ENCODE peak calls at places on chromosomes 2 and 18, in nine cellular contexts. Q, O, B, W, K, S, L, C and R are unnamed samples.

GRCh38 chr2:242022550-242023290 is 153.2 kb downstream of the RTP5 start:
- DNase-seq in Q (peak; percentile 24), O (no peak), B (no peak), W (peak; percentile 36), K (peak; percentile 11), S (no peak), L (no peak), C (no peak), R (no peak)

GRCh38 chr2:223396993-223397392 is 205.2 kb downstream of the SCG2 start:
- DNase-seq in Q (no peak), O (no peak), B (no peak), W (no peak), K (no peak), S (no peak), L (no peak), C (no peak), R (no peak)

GRCh38 chr18:1668284-1668683 is 763.6 kb downstream of the ADCYAP1 start:
- DNase-seq in Q (no peak), O (no peak), B (no peak), W (no peak), K (no peak), S (no peak), L (no peak), C (no peak), R (no peak)

GRCh38 chr2:240412211-240412830 is 23.1 kb upstream of the GPC1 start:
- DNase-seq in Q (peak; percentile 30), O (no peak), B (no peak), W (peak; percentile 53), K (no peak), S (no peak), L (no peak), C (no peak), R (peak; percentile 65)

GRCh38 chr18:5806860-5807259 is 88.5 kb downstream of the TMEM200C start:
- DNase-seq in Q (no peak), O (no peak), B (no peak), W (no peak), K (no peak), S (no peak), L (no peak), C (no peak), R (no peak)

GRCh38 chr2:192775011-192775410 is 580.3 kb upstream of the TMEFF2 start:
- DNase-seq in Q (no peak), O (no peak), B (no peak), W (no peak), K (no peak), S (no peak), L (no peak), C (no peak), R (no peak)

GRCh38 chr18:35424356-35424755 is 47.2 kb upstream of the ZNF396 start:
- DNase-seq in Q (no peak), O (no peak), B (no peak), W (no peak), K (no peak), S (no peak), L (no peak), C (no peak), R (no peak)

GRCh38 chr18:40868110-40868858 is 1086.8 kb upstream of the PIK3C3 start:
- DNase-seq in Q (no peak), O (no peak), B (no peak), W (no peak), K (no peak), S (no peak), L (peak; percentile 77), C (no peak), R (no peak)

GRCh38 chr2:187055463-187055862 is 206.5 kb upstream of the ZSWIM2 start:
- DNase-seq in Q (no peak), O (peak; percentile 22), B (no peak), W (no peak), K (no peak), S (no peak), L (no peak), C (no peak), R (peak; percentile 17)

GRCh38 chr2:239164281-239164871 is 236.4 kb downstream of the HDAC4 start:
- DNase-seq in Q (peak; percentile 9), O (peak; percentile 13), B (no peak), W (peak; percentile 47), K (no peak), S (no peak), L (no peak), C (no peak), R (peak; percentile 38)

GRCh38 chr18:50649821-50650220 is 89.9 kb downstream of the MAPK4 start:
- DNase-seq in Q (peak; percentile 82), O (peak; percentile 90), B (no peak), W (peak; percentile 95), K (no peak), S (peak; percentile 72), L (no peak), C (peak; percentile 54), R (peak; percentile 81)

GRCh38 chr2:3297523-3297922 is 80.1 kb downstream of the EIPR1 start:
- DNase-seq in Q (no peak), O (no peak), B (no peak), W (no peak), K (no peak), S (no peak), L (no peak), C (no peak), R (no peak)

GRCh38 chr2:118044849-118045248 is 31.0 kb upstream of the CCDC93 start:
- DNase-seq in Q (no peak), O (no peak), B (no peak), W (no peak), K (no peak), S (no peak), L (no peak), C (no peak), R (no peak)

GRCh38 chr2:118046628-118047210 is 32.8 kb upstream of the CCDC93 start:
- DNase-seq in Q (no peak), O (no peak), B (no peak), W (no peak), K (peak; percentile 70), S (no peak), L (peak; percentile 71), C (no peak), R (no peak)

GRCh38 chr2:118048396-118048795 is 34.5 kb upstream of the CCDC93 start:
- DNase-seq in Q (no peak), O (no peak), B (no peak), W (no peak), K (no peak), S (no peak), L (no peak), C (no peak), R (no peak)

GRCh38 chr2:118049140-118050128 is 35.6 kb upstream of the CCDC93 start:
- DNase-seq in Q (no peak), O (no peak), B (no peak), W (no peak), K (peak; percentile 50), S (no peak), L (peak; percentile 60), C (no peak), R (no peak)

GRCh38 chr2:118047273-118047898 is 33.5 kb upstream of the CCDC93 start:
- DNase-seq in Q (no peak), O (no peak), B (no peak), W (no peak), K (no peak), S (no peak), L (peak; percentile 84), C (no peak), R (no peak)
- H3K27ac ChIP-seq in Q (no peak overlapping the region), O (no peak overlapping the region), B (no peak overlapping the region), W (no peak overlapping the region), K (no peak overlapping the region), S (no peak overlapping the region), L (peak overlapping the region; percentile 66), C (no peak overlapping the region), R (no peak overlapping the region)

GRCh38 chr18:458016-458415 is 42.5 kb downstream of the COLEC12 start:
- DNase-seq in Q (no peak), O (no peak), B (no peak), W (no peak), K (no peak), S (no peak), L (no peak), C (no peak), R (no peak)
- H3K4me1 ChIP-seq in Q (peaks cover 6% of the 10 kb centered on the region), O (no peaks in the 10 kb centered on the region), B (no peaks in the 10 kb centered on the region), W (no peaks in the 10 kb centered on the region), K (peaks cover 20% of the 10 kb centered on the region), S (peaks cover 9% of the 10 kb centered on the region), L (no peaks in the 10 kb centered on the region), C (peaks cover 6% of the 10 kb centered on the region), R (no peaks in the 10 kb centered on the region)

GRCh38 chr18:59695551-59695950 is 1.7 kb downstream of the CCBE1 start:
- DNase-seq in Q (no peak), O (no peak), B (no peak), W (no peak), K (no peak), S (no peak), L (peak; percentile 53), C (no peak), R (no peak)

GRCh38 chr18:59696311-59697235 is 650 bp downstream of the CCBE1 start:
- DNase-seq in Q (no peak), O (peak; percentile 44), B (no peak), W (peak; percentile 78), K (no peak), S (no peak), L (peak; percentile 66), C (peak; percentile 10), R (peak; percentile 61)

GRCh38 chr18:59699061-59699460 is 1.8 kb upstream of the CCBE1 start:
- DNase-seq in Q (no peak), O (no peak), B (no peak), W (no peak), K (no peak), S (no peak), L (no peak), C (no peak), R (no peak)

GRCh38 chr18:59699750-59700534 is 2.7 kb upstream of the CCBE1 start:
- DNase-seq in Q (no peak), O (no peak), B (no peak), W (no peak), K (no peak), S (no peak), L (no peak), C (no peak), R (no peak)

GRCh38 chr18:59697236-59697932 is at the start of gene CCBE1:
- DNase-seq in Q (no peak), O (peak; percentile 72), B (peak; percentile 81), W (peak; percentile 85), K (no peak), S (peak; percentile 20), L (peak; percentile 84), C (peak; percentile 72), R (peak; percentile 88)
- H3K4me3 ChIP-seq in Q (no peak within 1 kb of the TSS), O (peak within 1 kb of the TSS; percentile 24), B (no peak within 1 kb of the TSS), W (peak within 1 kb of the TSS; percentile 77), K (no peak within 1 kb of the TSS), S (peak within 1 kb of the TSS; percentile 53), L (peak within 1 kb of the TSS; percentile 86), C (peak within 1 kb of the TSS; percentile 55), R (peak within 1 kb of the TSS; percentile 8)

GRCh38 chr2:41935806-41936205 is 112.0 kb upstream of the PKDCC start:
- DNase-seq in Q (no peak), O (no peak), B (no peak), W (no peak), K (no peak), S (no peak), L (no peak), C (no peak), R (no peak)
- H3K27ac ChIP-seq in Q (no peak overlapping the region), O (no peak overlapping the region), B (no peak overlapping the region), W (no peak overlapping the region), K (no peak overlapping the region), S (no peak overlapping the region), L (no peak overlapping the region), C (no peak overlapping the region), R (peak overlapping the region; percentile 26)

DNA sequence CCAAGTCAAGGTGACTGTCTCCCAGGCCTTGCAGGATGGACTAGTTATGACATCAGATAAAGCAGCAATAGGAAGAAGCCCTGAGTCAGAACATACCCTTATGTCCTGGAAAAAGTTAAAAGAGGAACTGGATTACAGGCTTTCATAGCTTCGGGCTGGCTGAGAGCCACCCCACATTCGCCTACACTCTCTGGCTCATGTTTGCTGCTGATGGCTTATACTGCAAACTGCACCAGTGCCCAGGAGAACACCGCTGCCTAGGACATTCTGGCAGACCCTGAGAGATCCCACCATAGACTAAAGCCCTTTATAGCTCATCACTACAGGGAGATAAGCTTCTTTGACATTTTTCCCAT is 20.3 kb downstream of the SLC8A1 start:
- DNase-seq in Q (peak; percentile 77), O (peak; percentile 27), B (no peak), W (peak; percentile 80), K (no peak), S (no peak), L (peak; percentile 46), C (no peak), R (peak; percentile 75)
- H3K4me1 ChIP-seq in Q (peaks cover 17% of the 10 kb centered on the region), O (peaks cover 5% of the 10 kb centered on the region), B (no peaks in the 10 kb centered on the region), W (no peaks in the 10 kb centered on the region), K (no peaks in the 10 kb centered on the region), S (peaks cover 59% of the 10 kb centered on the region), L (peaks cover 31% of the 10 kb centered on the region), C (no peaks in the 10 kb centered on the region), R (peaks cover 11% of the 10 kb centered on the region)